ENCODE peak calls at places on chromosomes 3 and 15, in seven cellular contexts. D is tibial nerve, C is psoas muscle, M is ovary, W is testis, I is adipocyte, S is mesendoderm. A is an unnamed sample. For H3K36me3 and H3K4me1, the result is how much of the 10 kb centered on the place peaks cover.

GRCh38 chr3:123755508-123755907 is 128.6 kb downstream of the MYLK start:
- DNase-seq in D (no peak), C (no peak), M (no peak), W (no peak), I (no peak), S (no peak), A (no peak)

GRCh38 chr3:128486692-128487537 is 6.1 kb downstream of the GATA2 start:
- DNase-seq in D (no peak), C (no peak), M (no peak), W (no peak), I (peak), S (peak), A (peak)

GRCh38 chr3:127762077-127762786 is 60.1 kb downstream of the MGLL start:
- DNase-seq in D (no peak), C (no peak), M (no peak), W (peak), I (no peak), S (no peak), A (no peak)

GRCh38 chr3:138047596-138048195 is 37.7 kb downstream of the CLDN18 start:
- DNase-seq in D (no peak), C (no peak), M (no peak), W (no peak), I (no peak), S (peak), A (no peak)

GRCh38 chr3:14511971-14512943 is 27.9 kb downstream of the GRIP2 start:
- DNase-seq in D (no peak), C (no peak), M (peak), W (no peak), I (no peak), S (no peak), A (no peak)

GRCh38 chr3:64676831-64677230 is 11.0 kb downstream of the ADAMTS9 start:
- DNase-seq in D (no peak), C (no peak), M (no peak), W (no peak), I (no peak), S (peak), A (no peak)

GRCh38 chr3:82940124-82940523 is 1178.7 kb upstream of the GBE1 start:
- DNase-seq in D (no peak), C (no peak), M (no peak), W (no peak), I (no peak), S (no peak), A (no peak)

GRCh38 chr15:28985691-28986090 is 99.9 kb downstream of the APBA2 start:
- DNase-seq in D (no peak), C (no peak), M (no peak), W (no peak), I (no peak), S (no peak), A (no peak)

GRCh38 chr3:39101022-39101689 is 6.3 kb downstream of the GORASP1 start:
- DNase-seq in D (no peak), C (no peak), M (no peak), W (no peak), I (peak), S (peak), A (peak)

GRCh38 chr15:50744601-50745000 is 20.9 kb downstream of the SPPL2A start:
- DNase-seq in D (no peak), C (no peak), M (no peak), W (no peak), I (peak), S (no peak), A (no peak)
- H3K36me3 ChIP-seq in D (under half), C (under half), M (under half), W (under half), I (under half), S (under half), A (under half)

DNA sequence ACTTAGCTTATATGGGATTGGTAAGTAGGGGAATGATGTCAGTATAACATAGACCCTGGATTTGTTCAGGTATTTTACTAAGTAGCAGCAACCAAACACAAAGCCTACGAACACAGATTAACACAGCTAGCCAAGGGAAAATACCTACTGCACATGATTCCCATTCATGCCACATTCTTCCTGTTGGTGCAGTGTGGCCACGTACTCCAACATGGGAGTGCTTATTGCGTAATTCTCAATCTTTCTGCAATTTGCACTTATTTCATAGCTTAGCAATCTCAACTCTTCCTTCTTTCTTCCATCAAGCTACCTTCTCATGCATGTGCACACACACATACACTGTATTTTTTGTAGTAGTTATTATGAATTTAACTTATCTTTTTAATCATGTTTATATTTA is 186.8 kb downstream of the IL5RA start:
- DNase-seq in D (no peak), C (no peak), M (no peak), W (no peak), I (no peak), S (peak), A (no peak)
- H3K4me1 ChIP-seq in D (under half), C (under half), M (under half), W (under half), I (under half), S (under half), A (under half)

DNA sequence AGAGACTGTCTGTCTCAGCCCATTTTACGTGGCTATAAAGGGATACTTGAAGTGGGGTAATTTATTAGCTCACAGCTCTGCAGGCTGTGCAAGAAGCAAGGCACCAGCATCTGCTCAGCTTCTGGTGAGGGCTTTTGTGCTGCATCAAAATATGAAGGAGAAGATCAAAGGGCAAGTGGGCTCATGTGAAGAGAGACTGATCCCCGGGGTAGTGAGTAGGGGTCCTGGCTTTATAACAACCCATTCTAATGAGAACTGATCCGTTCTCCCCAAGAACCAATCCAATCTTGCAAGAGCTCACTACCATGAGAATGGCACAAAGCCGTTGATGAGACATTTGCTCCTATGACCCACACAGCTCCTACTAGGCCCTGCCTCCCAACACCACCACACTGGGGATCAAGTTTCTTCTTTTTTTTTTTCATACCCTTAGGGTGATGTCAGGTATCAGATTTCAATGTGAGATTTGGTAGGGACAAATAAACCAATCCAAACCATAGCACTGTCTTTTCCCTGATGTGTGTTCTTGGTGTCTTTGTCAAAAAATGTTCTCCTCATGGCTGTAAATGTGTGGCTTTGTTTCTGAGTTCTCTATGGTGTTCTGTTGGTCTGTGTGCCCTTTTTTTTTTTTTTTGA is 63.3 kb downstream of the IQGAP1 start:
- DNase-seq in D (no peak), C (no peak), M (no peak), W (no peak), I (peak), S (peak), A (no peak)
- H3K36me3 ChIP-seq in D (under half), C (under half), M (under half), W (under half), I (half or more), S (under half), A (under half)

DNA sequence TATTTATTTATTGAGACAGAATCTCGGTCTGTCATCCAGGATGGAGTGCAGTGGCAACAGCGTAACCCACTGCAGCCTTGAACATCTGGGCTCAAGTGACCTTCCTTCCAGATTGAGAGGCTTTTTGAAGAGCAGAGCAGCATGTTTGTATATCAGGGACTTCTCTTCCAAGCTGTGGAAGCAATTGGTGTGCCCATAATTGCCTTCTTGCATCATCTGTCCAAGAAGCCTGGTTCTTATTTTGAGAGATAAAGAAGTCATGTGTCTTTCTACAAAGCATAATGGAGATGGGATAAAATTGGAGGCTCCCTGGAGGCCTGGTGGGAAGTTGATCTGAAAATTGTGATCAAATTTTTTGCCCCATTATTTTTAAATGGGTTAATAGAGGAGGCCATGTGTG is 183.8 kb upstream of the MCTP2 start:
- DNase-seq in D (no peak), C (no peak), M (no peak), W (no peak), I (no peak), S (no peak), A (peak)
- H3K4me1 ChIP-seq in D (under half), C (under half), M (under half), W (under half), I (under half), S (under half), A (under half)

GRCh38 chr3:45938043-45938435 is 5.2 kb upstream of the CXCR6 start:
- DNase-seq in D (no peak), C (no peak), M (no peak), W (no peak), I (no peak), S (no peak), A (no peak)
- H3K36me3 ChIP-seq in D (under half), C (under half), M (under half), W (under half), I (under half), S (under half), A (under half)

GRCh38 chr15:60803059-60803458 is 324.1 kb upstream of the ICE2 start:
- DNase-seq in D (no peak), C (no peak), M (no peak), W (no peak), I (no peak), S (no peak), A (no peak)
- H3K4me1 ChIP-seq in D (under half), C (under half), M (under half), W (under half), I (under half), S (under half), A (under half)

GRCh38 chr3:44842376-44842775 is 19.3 kb upstream of the TMEM42 start:
- DNase-seq in D (no peak), C (no peak), M (no peak), W (no peak), I (no peak), S (no peak), A (no peak)
- H3K36me3 ChIP-seq in D (under half), C (under half), M (under half), W (under half), I (under half), S (under half), A (under half)

GRCh38 chr3:188157971-188158370 is 4.0 kb downstream of the LPP start:
- DNase-seq in D (no peak), C (no peak), M (no peak), W (no peak), I (no peak), S (no peak), A (no peak)

GRCh38 chr3:188156051-188156450 is 2.1 kb downstream of the LPP start:
- DNase-seq in D (no peak), C (no peak), M (no peak), W (no peak), I (no peak), S (no peak), A (no peak)

GRCh38 chr3:188160751-188161150 is 6.8 kb downstream of the LPP start:
- DNase-seq in D (no peak), C (no peak), M (no peak), W (no peak), I (no peak), S (no peak), A (no peak)

GRCh38 chr3:188157407-188157806 is 3.5 kb downstream of the LPP start:
- DNase-seq in D (no peak), C (no peak), M (no peak), W (no peak), I (no peak), S (no peak), A (no peak)

DNA sequence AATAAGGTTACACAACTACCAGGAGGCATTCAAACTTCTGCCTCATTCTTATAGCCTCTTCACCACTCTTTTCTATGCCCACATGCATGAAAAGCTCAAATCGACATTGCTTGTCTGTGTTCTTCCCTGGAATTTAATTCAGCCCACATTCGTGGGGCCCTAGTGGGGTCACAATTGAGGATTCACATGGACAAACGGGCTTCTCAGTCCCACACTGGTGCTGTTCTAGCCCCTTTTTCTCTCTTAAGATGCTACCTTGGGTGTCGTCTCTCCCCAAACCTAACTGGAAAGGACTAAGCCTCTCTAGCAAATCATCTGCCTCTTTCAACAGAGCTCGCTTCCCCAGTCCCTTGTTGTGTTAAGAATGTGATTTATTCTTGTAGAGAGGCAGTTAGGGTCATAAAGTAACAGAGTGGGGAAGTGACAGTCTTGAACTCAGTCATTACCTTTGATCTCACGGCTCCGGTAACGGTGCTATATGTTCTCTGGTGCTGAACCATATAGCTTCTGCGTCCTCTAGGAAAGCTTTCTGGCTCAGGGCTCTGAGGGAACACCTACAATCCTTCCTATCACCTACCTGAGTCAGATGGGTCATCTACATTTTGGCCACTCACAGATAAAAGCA is 4.9 kb downstream of the LPP start:
- DNase-seq in D (no peak), C (no peak), M (no peak), W (no peak), I (no peak), S (no peak), A (no peak)
- H3K4me1 ChIP-seq in D (under half), C (under half), M (under half), W (under half), I (under half), S (under half), A (under half)

A was measured in BE2C.